ENCODE peak calls at places on chromosomes 4 and X, in six cellular contexts. P is fibroblast of lung, G is heart left ventricle, K is right lobe of liver, J is lower leg skin, Z is tibial artery. O is an unnamed sample.

GRCh38 chrX:108437354-108437753 is 868 bp downstream of the COL4A6 start:
- DNase-seq in P (no peak), G (no peak), K (no peak), J (no peak), Z (no peak), O (no peak)

GRCh38 chrX:146887020-146887419 is 72.5 kb upstream of the CXorf51A start:
- DNase-seq in P (no peak), G (no peak), K (peak; percentile 77), J (no peak), Z (no peak), O (no peak)

GRCh38 chr4:3871181-3871852 is 105.1 kb downstream of the ADRA2C start:
- DNase-seq in P (no peak), G (no peak), K (no peak), J (no peak), Z (peak; percentile 45), O (no peak)

GRCh38 chrX:13489451-13489850 is 80.0 kb upstream of the EGFL6 start:
- DNase-seq in P (peak; percentile 74), G (no peak), K (no peak), J (peak; percentile 96), Z (peak; percentile 85), O (no peak)

GRCh38 chr4:120132935-120133334 is 66.3 kb upstream of the MAD2L1 start:
- DNase-seq in P (peak; percentile 46), G (no peak), K (no peak), J (no peak), Z (no peak), O (no peak)

GRCh38 chr4:185211035-185211434 is 1.6 kb downstream of the SNX25 start:
- DNase-seq in P (peak; percentile 20), G (no peak), K (no peak), J (no peak), Z (no peak), O (no peak)

GRCh38 chr4:27844359-27844758 is 983.7 kb downstream of the STIM2 start:
- DNase-seq in P (no peak), G (no peak), K (no peak), J (no peak), Z (no peak), O (no peak)

GRCh38 chr4:71711044-71711984 is 72.6 kb downstream of the GC start:
- DNase-seq in P (no peak), G (no peak), K (no peak), J (no peak), Z (no peak), O (no peak)

GRCh38 chr4:75696036-75696435 is 22.8 kb upstream of the G3BP2 start:
- DNase-seq in P (no peak), G (no peak), K (no peak), J (no peak), Z (no peak), O (no peak)

GRCh38 chr4:6727081-6727942 is 11.3 kb downstream of the BLOC1S4 start:
- DNase-seq in P (no peak), G (no peak), K (no peak), J (no peak), Z (peak; percentile 68), O (no peak)

GRCh38 chr4:189021831-189022230 is 882.6 kb downstream of the TRIML1 start:
- DNase-seq in P (peak; percentile 44), G (no peak), K (no peak), J (no peak), Z (no peak), O (no peak)

GRCh38 chr4:151561551-151562256 is 152.7 kb downstream of the FHIP1A start:
- DNase-seq in P (peak; percentile 11), G (no peak), K (no peak), J (no peak), Z (no peak), O (no peak)

GRCh38 chr4:166777760-166778159 is 456.5 kb downstream of the SPOCK3 start:
- DNase-seq in P (no peak), G (no peak), K (no peak), J (no peak), Z (no peak), O (no peak)
- TF ChIP-seq CTCF in P (no peak), G (no peak), K (no peak), J (no peak), Z (no peak), O (no peak)

DNA sequence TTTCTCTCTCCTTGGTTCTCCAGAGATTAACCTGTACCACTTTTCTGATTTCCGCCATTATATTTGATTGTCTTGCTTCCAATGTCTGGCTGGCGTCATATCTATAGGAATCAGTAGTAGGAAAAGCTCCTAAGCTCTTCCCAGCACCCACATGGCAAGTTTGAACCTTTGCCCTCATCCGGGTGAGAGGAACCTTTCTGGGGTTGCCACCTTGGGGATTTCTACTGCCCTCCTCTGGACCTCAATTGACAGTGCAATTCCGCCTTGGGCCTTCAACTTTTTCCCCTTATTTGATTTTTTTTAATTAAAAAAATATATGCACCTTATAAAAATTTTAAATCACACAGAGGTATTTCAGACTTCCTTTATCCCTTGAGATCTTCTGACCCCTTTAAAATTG is 2.0 kb upstream of the CXorf66 start:
- DNase-seq in P (peak; percentile 1), G (no peak), K (no peak), J (no peak), Z (no peak), O (no peak)
- TF ChIP-seq CTCF in P (peak; percentile 24), G (no peak), K (peak; percentile 22), J (no peak), Z (no peak), O (no peak)

GRCh38 chr4:97720869-97721432 is 422.3 kb downstream of the STPG2 start:
- DNase-seq in P (no peak), G (no peak), K (no peak), J (no peak), Z (no peak), O (no peak)
- TF ChIP-seq CTCF in P (no peak), G (no peak), K (peak; percentile 34), J (no peak), Z (no peak), O (no peak)

GRCh38 chr4:118994030-118994429 is 105.4 kb downstream of the SYNPO2 start:
- DNase-seq in P (peak; percentile 96), G (no peak), K (no peak), J (no peak), Z (no peak), O (no peak)

GRCh38 chr4:118997601-118998000 is 108.9 kb downstream of the SYNPO2 start:
- DNase-seq in P (no peak), G (no peak), K (no peak), J (no peak), Z (no peak), O (no peak)

GRCh38 chr4:118992149-118992548 is 103.5 kb downstream of the SYNPO2 start:
- DNase-seq in P (no peak), G (no peak), K (no peak), J (no peak), Z (no peak), O (no peak)

GRCh38 chr4:118993329-118993728 is 104.7 kb downstream of the SYNPO2 start:
- DNase-seq in P (no peak), G (no peak), K (no peak), J (no peak), Z (no peak), O (no peak)

DNA sequence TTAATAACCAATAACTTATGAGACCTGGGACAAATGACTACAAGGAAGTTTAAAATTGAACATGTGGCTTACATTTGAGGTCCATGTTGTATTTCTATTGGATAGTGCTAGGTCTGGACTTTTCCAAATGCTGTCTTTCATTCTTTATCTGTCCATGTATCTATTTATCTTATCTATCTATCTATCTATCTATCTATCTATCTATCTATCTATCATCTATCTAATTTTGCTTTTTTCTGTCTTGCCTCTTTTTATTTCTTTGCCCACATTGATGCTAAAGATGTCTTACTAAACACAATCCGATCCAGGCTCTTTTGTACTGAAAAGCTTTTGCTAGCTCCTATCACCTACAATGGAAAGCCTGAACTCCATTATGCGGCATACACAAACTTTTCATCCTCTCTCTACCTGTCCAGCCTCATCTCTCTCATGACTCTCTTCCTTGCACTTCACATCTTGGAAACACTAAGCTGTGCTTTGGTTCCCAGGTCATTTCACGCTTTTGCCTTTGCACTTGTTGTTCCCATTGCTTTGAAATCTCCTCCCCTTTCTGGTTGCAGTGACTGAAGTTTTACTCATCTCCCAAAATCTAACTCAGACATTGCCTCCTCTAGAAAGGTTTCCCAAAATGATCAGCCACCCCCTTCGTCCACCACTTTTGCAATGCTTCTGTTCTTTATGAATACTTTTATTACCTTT is 107.2 kb downstream of the SYNPO2 start:
- DNase-seq in P (no peak), G (no peak), K (no peak), J (no peak), Z (no peak), O (no peak)
- TF ChIP-seq CTCF in P (no peak), G (no peak), K (no peak), J (no peak), Z (no peak), O (no peak)

O was measured in activated B cell treated with CpG ODN at 0.5 μM for 24 hours.